ENCODE peak calls at places on chromosomes 5 and 9, in four cellular contexts. M is GM12878, V is K562, G is HepG2. K is an unnamed sample. For H3K79me2, the result is how much of the 10 kb centered on the place peaks cover.

GRCh38 chr5:81235287-81236072 is 2.4 kb downstream of the CKMT2 start:
- DNase-seq in M (no peak), V (no peak), G (no peak), K (no peak)

GRCh38 chr5:54090495-54091084 is 219.8 kb downstream of the ARL15 start:
- DNase-seq in M (no peak), V (peak), G (peak), K (peak)

GRCh38 chr5:168270446-168270845 is 21.0 kb upstream of the WWC1 start:
- DNase-seq in M (no peak), V (no peak), G (no peak), K (no peak)

GRCh38 chr5:88805151-88805784 is 77.7 kb downstream of the MEF2C start:
- DNase-seq in M (no peak), V (no peak), G (no peak), K (no peak)

GRCh38 chr5:149832636-149833035 is 102.5 kb downstream of the PPARGC1B start:
- DNase-seq in M (no peak), V (no peak), G (no peak), K (no peak)

GRCh38 chr5:18101532-18101931 is 467.3 kb downstream of the TAF11L14 start:
- DNase-seq in M (no peak), V (no peak), G (no peak), K (no peak)

GRCh38 chr5:93621340-93621872 is 38.4 kb downstream of the NR2F1 start:
- DNase-seq in M (no peak), V (no peak), G (peak), K (peak)

GRCh38 chr5:74722271-74722670 is 37.2 kb downstream of the HEXB start:
- DNase-seq in M (no peak), V (no peak), G (no peak), K (no peak)

GRCh38 chr5:32173394-32174010 is 617 bp downstream of the GOLPH3 start:
- DNase-seq in M (no peak), V (peak), G (peak), K (peak)

GRCh38 chr9:89969881-89970639 is 365.2 kb downstream of the GADD45G start:
- DNase-seq in M (no peak), V (no peak), G (no peak), K (no peak)

GRCh38 chr5:143311428-143311827 is 92.1 kb downstream of the NR3C1 start:
- DNase-seq in M (no peak), V (no peak), G (no peak), K (peak)

GRCh38 chr5:9249231-9249630 is 296.6 kb downstream of the SEMA5A start:
- DNase-seq in M (no peak), V (no peak), G (no peak), K (no peak)

GRCh38 chr5:88256872-88257271 is 11.8 kb downstream of the TMEM161B start:
- DNase-seq in M (no peak), V (no peak), G (peak), K (peak)

GRCh38 chr5:39369123-39369815 is 5.0 kb upstream of the C9 start:
- DNase-seq in M (no peak), V (no peak), G (no peak), K (no peak)

GRCh38 chr5:104533498-104533897 is 970.9 kb upstream of the NUDT12 start:
- DNase-seq in M (no peak), V (no peak), G (no peak), K (no peak)

GRCh38 chr5:153659337-153659736 is 168.9 kb downstream of the GRIA1 start:
- DNase-seq in M (no peak), V (no peak), G (no peak), K (no peak)

GRCh38 chr9:34628656-34629491 is at the start of gene ARID3C:
- DNase-seq in M (no peak), V (peak), G (no peak), K (peak)

GRCh38 chr5:153974131-153974812 is 64.4 kb downstream of the FAM114A2 start:
- DNase-seq in M (no peak), V (peak), G (peak), K (peak)

GRCh38 chr5:170338933-170339779 is 41.6 kb upstream of the LCP2 start:
- DNase-seq in M (no peak), V (peak), G (no peak), K (peak)

GRCh38 chr9:129125478-129125877 is 14.3 kb downstream of the PTPA start:
- DNase-seq in M (no peak), V (no peak), G (no peak), K (no peak)

GRCh38 chr9:15299374-15299939 is 7.6 kb downstream of the TTC39B start:
- DNase-seq in M (peak), V (no peak), G (no peak), K (no peak)

GRCh38 chr9:74777136-74777879 is 110.4 kb downstream of the TRPM6 start:
- DNase-seq in M (peak), V (peak), G (peak), K (peak)

GRCh38 chr5:173242079-173242478 is 7.1 kb upstream of the NKX2-5 start:
- DNase-seq in M (no peak), V (no peak), G (no peak), K (peak)

GRCh38 chr9:114282926-114283325 is 40.0 kb upstream of the ORM1 start:
- DNase-seq in M (no peak), V (no peak), G (no peak), K (no peak)

GRCh38 chr9:84169240-84169639 is 171.3 kb downstream of the SLC28A3 start:
- DNase-seq in M (no peak), V (no peak), G (no peak), K (no peak)

GRCh38 chr5:93188876-93189485 is 392.0 kb downstream of the NR2F1-AS1 start:
- DNase-seq in M (no peak), V (no peak), G (no peak), K (no peak)

GRCh38 chr9:696332-697090 is 145.0 kb upstream of the DMRT1 start:
- DNase-seq in M (no peak), V (no peak), G (peak), K (no peak)

GRCh38 chr5:31361906-31362900 is 168.7 kb downstream of the CDH6 start:
- DNase-seq in M (no peak), V (no peak), G (no peak), K (peak)

GRCh38 chr9:89750117-89750551 is 145.3 kb downstream of the GADD45G start:
- DNase-seq in M (no peak), V (no peak), G (no peak), K (peak)

GRCh38 chr9:87123830-87124229 is 176.5 kb upstream of the GAS1 start:
- DNase-seq in M (no peak), V (no peak), G (no peak), K (no peak)

GRCh38 chr9:124066783-124067563 is 55.4 kb downstream of the LHX2 start:
- DNase-seq in M (no peak), V (no peak), G (no peak), K (no peak)

GRCh38 chr5:95842955-95843544 is 20.5 kb upstream of the GLRX start:
- DNase-seq in M (no peak), V (peak), G (peak), K (peak)

GRCh38 chr5:120509056-120509455 is 45.0 kb downstream of the PRR16 start:
- DNase-seq in M (no peak), V (no peak), G (no peak), K (no peak)

GRCh38 chr5:120510994-120511686 is 47.0 kb downstream of the PRR16 start:
- DNase-seq in M (no peak), V (no peak), G (no peak), K (no peak)

GRCh38 chr5:120510098-120510634 is 46.1 kb downstream of the PRR16 start:
- DNase-seq in M (no peak), V (no peak), G (no peak), K (no peak)

GRCh38 chr5:120507197-120507596 is 43.1 kb downstream of the PRR16 start:
- DNase-seq in M (no peak), V (no peak), G (no peak), K (no peak)

GRCh38 chr5:120507826-120508463 is 43.8 kb downstream of the PRR16 start:
- DNase-seq in M (no peak), V (no peak), G (no peak), K (peak)
- TF ChIP-seq CREB1 in M (no peak), V (no peak), G (no peak), K (no peak)

GRCh38 chr5:146076028-146076427 is 29.3 kb downstream of the PLAC8L1 start:
- DNase-seq in M (no peak), V (no peak), G (no peak), K (peak)
- H3K79me2 ChIP-seq in M (under half), V (under half), G (under half), K (under half)

DNA sequence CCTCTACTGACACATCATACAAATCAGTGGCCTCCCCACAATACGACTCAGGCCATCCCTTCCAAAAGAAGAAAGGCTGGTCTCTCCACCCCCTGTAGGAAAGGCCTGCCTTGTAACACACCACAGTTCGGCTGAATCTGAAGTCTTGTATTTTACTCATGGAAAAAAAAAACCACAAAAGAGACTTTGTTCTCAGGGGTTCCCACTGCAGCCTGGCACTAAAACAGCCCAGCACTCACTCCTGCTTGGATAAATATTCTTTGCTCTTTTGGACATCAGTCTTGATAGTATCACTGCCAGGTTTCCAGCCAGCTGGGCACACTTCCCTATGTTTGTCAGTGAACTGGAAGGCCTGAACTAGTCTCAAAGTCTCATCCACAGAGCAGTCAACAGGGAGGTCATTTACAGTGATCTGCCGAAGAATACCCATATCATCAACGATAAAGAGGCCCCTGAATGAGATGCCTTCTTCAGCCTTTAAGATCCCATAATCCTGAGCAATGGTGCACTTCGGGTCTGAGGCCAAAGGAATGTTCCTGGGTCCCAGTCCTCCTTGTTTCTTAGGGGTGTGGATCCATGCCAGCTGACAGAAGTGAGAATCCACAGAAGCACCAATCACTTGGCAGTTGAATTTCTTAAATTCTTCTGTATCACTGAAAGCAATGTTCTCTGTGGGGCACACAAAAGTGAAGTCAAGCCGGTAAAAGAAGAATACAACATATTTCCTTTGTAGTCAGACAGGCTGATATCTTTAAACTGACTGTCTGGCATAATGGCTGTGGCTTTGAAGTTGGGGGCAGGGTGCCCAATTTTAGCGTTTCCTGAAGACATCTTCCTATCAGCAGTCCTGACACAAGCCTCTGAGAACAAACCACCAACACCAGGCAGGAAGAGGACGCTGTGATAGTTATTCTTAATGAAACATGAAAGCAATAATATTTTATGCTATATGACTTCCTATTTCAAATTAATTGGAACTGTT is 198.1 kb downstream of the LURAP1L start:
- DNase-seq in M (no peak), V (no peak), G (peak), K (no peak)
- TF ChIP-seq REST in M (no peak), V (no peak), G (no peak), K (no peak)

GRCh38 chr5:148033138-148033537 is 30.6 kb upstream of the SPINK5 start:
- DNase-seq in M (no peak), V (no peak), G (no peak), K (peak)

GRCh38 chr5:148035676-148036075 is 28.1 kb upstream of the SPINK5 start:
- DNase-seq in M (no peak), V (no peak), G (no peak), K (no peak)
- TF ChIP-seq CREB1 in M (no peak), V (no peak), G (no peak), K (no peak)

GRCh38 chr5:68258531-68258930 is 43.0 kb downstream of the PIK3R1 start:
- DNase-seq in M (no peak), V (no peak), G (no peak), K (no peak)

GRCh38 chr5:68260455-68260854 is 44.9 kb downstream of the PIK3R1 start:
- DNase-seq in M (no peak), V (no peak), G (no peak), K (no peak)

GRCh38 chr5:68255305-68256130 is 40.0 kb downstream of the PIK3R1 start:
- DNase-seq in M (no peak), V (no peak), G (no peak), K (no peak)

GRCh38 chr5:68259696-68260095 is 44.1 kb downstream of the PIK3R1 start:
- DNase-seq in M (no peak), V (no peak), G (no peak), K (no peak)

GRCh38 chr5:68257207-68257606 is 41.7 kb downstream of the PIK3R1 start:
- DNase-seq in M (no peak), V (no peak), G (no peak), K (no peak)
- H3K79me2 ChIP-seq in M (under half), V (under half), G (under half), K (under half)

DNA sequence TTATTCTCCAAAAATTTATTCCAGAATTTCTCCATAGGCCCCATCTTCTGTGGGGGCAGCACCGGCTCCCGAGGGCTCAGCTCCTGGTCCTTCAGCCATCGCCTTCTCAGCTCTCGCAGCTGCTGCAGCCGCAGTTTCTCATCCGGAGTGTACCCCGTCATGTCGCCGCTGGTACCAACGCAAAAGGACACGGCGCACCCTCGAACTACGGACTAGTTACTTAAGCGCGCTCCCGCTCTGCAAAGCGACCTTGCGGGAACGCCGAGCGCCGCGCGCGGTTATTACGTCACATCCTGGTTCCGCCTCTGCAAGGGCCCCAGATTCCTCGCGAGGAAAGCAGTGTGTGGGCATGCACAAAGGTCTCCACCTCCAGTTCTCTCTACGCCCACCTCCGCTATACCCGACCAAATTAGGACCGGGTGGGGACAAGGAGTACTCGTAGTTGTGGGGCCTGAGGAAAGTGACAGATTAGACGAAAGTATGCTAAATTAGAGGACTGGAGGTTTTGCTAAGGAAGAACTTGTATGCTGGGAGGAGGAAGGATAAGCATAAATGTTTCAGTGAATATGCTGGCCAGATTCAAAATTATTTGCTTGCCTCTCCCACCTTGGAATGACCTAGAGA is at the start of gene NDUFB6:
- DNase-seq in M (peak), V (peak), G (peak), K (peak)
- TF ChIP-seq REST in M (no peak), V (no peak), G (peak), K (no peak)

GRCh38 chr5:128271859-128272446 is 188.4 kb downstream of the SLC12A2 start:
- DNase-seq in M (no peak), V (no peak), G (no peak), K (peak)
- TF ChIP-seq CREB1 in M (no peak), V (no peak), G (no peak), K (no peak)

GRCh38 chr5:61467766-61468482 is 135.9 kb downstream of the ZSWIM6 start:
- DNase-seq in M (no peak), V (no peak), G (no peak), K (no peak)

GRCh38 chr5:61471352-61471751 is 139.3 kb downstream of the ZSWIM6 start:
- DNase-seq in M (no peak), V (no peak), G (no peak), K (no peak)

GRCh38 chr5:61474746-61475145 is 142.7 kb downstream of the ZSWIM6 start:
- DNase-seq in M (no peak), V (no peak), G (no peak), K (no peak)

GRCh38 chr5:61468483-61468865 is 136.4 kb downstream of the ZSWIM6 start:
- DNase-seq in M (no peak), V (peak), G (no peak), K (peak)

GRCh38 chr5:61472172-61472958 is 140.3 kb downstream of the ZSWIM6 start:
- DNase-seq in M (no peak), V (no peak), G (no peak), K (no peak)
- H3K79me2 ChIP-seq in M (under half), V (under half), G (under half), K (under half)

K was measured in GM23338.